ENCODE peak calls at places on chromosomes 3 and 15, in five cellular contexts. D is testis, M is ovary, H is keratinocyte, A is endodermal cell. R is an unnamed sample.

GRCh38 chr3:77055841-77056341 is 16.0 kb downstream of the ROBO2 start:
- DNase-seq in H (peak; percentile 40), M (no peak), D (no peak), A (no peak), R (no peak)

GRCh38 chr3:62805578-62805977 is 69.6 kb downstream of the CADPS start:
- DNase-seq in D (no peak), H (no peak), A (peak; percentile 47), M (no peak), R (no peak)

GRCh38 chr3:156516284-156516683 is 38.6 kb downstream of the SSR3 start:
- DNase-seq in M (peak; percentile 32), D (peak; percentile 44), A (no peak), H (no peak), R (no peak)

GRCh38 chr3:168511428-168512014 is 415.8 kb upstream of the GOLIM4 start:
- DNase-seq in M (no peak), A (no peak), H (no peak), D (no peak), R (peak; percentile 1)

GRCh38 chr15:38225381-38225780 is 27.3 kb upstream of the SPRED1 start:
- DNase-seq in D (no peak), H (no peak), A (no peak), M (no peak), R (no peak)

GRCh38 chr3:52513281-52513680 is 18.1 kb downstream of the STAB1 start:
- DNase-seq in D (no peak), A (no peak), M (no peak), H (no peak), R (no peak)

GRCh38 chr3:127646501-127647046 is 17.6 kb downstream of the PODXL2 start:
- DNase-seq in A (no peak), M (no peak), H (no peak), D (no peak), R (peak; percentile 26)

GRCh38 chr3:133393691-133394474 is 6.0 kb upstream of the BFSP2 start:
- DNase-seq in A (peak; percentile 42), M (no peak), D (peak; percentile 29), H (no peak), R (no peak)

GRCh38 chr3:9179826-9180763 is 69.4 kb downstream of the SRGAP3 start:
- DNase-seq in H (no peak), D (no peak), A (no peak), M (no peak), R (no peak)

GRCh38 chr15:88400069-88400468 is 67.1 kb downstream of the MRPL46 start:
- DNase-seq in A (no peak), H (no peak), D (no peak), M (no peak), R (no peak)

GRCh38 chr3:10988991-10989484 is 3.5 kb upstream of the SLC6A1 start:
- DNase-seq in M (no peak), A (peak; percentile 63), D (no peak), H (no peak), R (no peak)

GRCh38 chr3:10993729-10994065 is 1.1 kb downstream of the SLC6A1 start:
- DNase-seq in A (no peak), M (no peak), H (no peak), D (no peak), R (no peak)

GRCh38 chr3:10992946-10993728 is 589 bp downstream of the SLC6A1 start:
- DNase-seq in H (no peak), D (no peak), M (no peak), A (peak; percentile 71), R (no peak)

GRCh38 chr3:10994311-10994710 is 1.8 kb downstream of the SLC6A1 start:
- DNase-seq in H (no peak), D (no peak), M (no peak), A (no peak), R (no peak)

GRCh38 chr3:10992017-10992945 is at the start of gene SLC6A1:
- DNase-seq in A (peak; percentile 87), D (peak; percentile 36), H (no peak), M (peak; percentile 52), R (no peak)
- TF ChIP-seq CTCF in A (peak; percentile 61), D (no peak), H (no peak), M (no peak), R (no peak)

GRCh38 chr15:90667063-90667754 is 49.9 kb upstream of the BLM start:
- DNase-seq in D (no peak), H (no peak), A (no peak), M (no peak), R (no peak)

GRCh38 chr15:90671216-90671615 is 45.9 kb upstream of the BLM start:
- DNase-seq in D (no peak), H (no peak), M (no peak), A (no peak), R (no peak)

GRCh38 chr15:90665288-90666134 is 51.6 kb upstream of the BLM start:
- DNase-seq in H (no peak), D (peak; percentile 67), M (peak; percentile 66), A (no peak), R (peak; percentile 86)

GRCh38 chr15:90664650-90665287 is 52.4 kb upstream of the BLM start:
- DNase-seq in A (no peak), D (peak; percentile 75), H (no peak), M (no peak), R (peak; percentile 68)

GRCh38 chr15:90666135-90666909 is 50.8 kb upstream of the BLM start:
- DNase-seq in H (no peak), M (no peak), D (no peak), A (no peak), R (no peak)
- H3K4me3 ChIP-seq in H (peak overlapping the region; percentile 67), M (no peak overlapping the region), D (peak overlapping the region; percentile 90), A (no peak overlapping the region), R (peak overlapping the region; percentile 67)

GRCh38 chr3:179852117-179852886 is 184.4 kb downstream of the PEX5L start:
- DNase-seq in D (no peak), A (peak; percentile 70), M (no peak), H (no peak), R (peak; percentile 18)
- TF ChIP-seq CTCF in D (no peak), A (peak; percentile 73), M (no peak), H (no peak), R (no peak)

GRCh38 chr15:63051701-63052066 is 9.1 kb downstream of the TPM1 start:
- DNase-seq in A (no peak), H (no peak), M (no peak), D (no peak), R (no peak)
- H3K4me3 ChIP-seq in A (peak overlapping the region; percentile 19), H (no peak overlapping the region), M (no peak overlapping the region), D (no peak overlapping the region), R (no peak overlapping the region)

GRCh38 chr15:75452968-75453702 is 1.6 kb upstream of the SIN3A start:
- DNase-seq in D (peak; percentile 32), A (peak; percentile 89), H (no peak), M (peak; percentile 66), R (peak; percentile 12)
- TF ChIP-seq CTCF in D (no peak), A (peak; percentile 54), H (no peak), M (no peak), R (peak; percentile 19)

GRCh38 chr3:195532858-195533257 is 10.3 kb downstream of the PPP1R2 start:
- DNase-seq in H (no peak), M (no peak), A (no peak), D (no peak), R (no peak)

GRCh38 chr3:195532345-195532744 is 10.8 kb downstream of the PPP1R2 start:
- DNase-seq in A (no peak), H (no peak), M (no peak), D (no peak), R (no peak)

GRCh38 chr3:195526492-195526891 is 16.6 kb downstream of the PPP1R2 start:
- DNase-seq in M (no peak), H (no peak), A (no peak), D (no peak), R (no peak)

DNA sequence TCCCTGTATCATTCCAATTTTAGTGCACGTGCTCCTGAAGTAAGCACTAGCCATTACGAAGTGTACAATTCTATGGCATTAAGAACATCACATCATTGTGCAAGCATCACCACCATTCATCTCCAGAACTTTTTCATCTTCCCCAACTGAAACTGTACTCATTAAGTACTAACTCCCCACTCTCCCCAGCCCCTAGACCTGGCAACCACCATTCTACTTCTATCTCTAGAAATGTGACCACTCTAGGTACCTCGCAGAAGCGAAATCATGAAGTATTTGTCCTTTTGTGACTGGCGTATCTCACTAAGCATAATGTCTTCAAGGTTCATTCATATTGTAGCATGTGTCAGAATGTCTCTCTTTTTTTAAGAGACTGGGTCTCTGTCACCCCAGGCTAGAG is 11.4 kb downstream of the PPP1R2 start:
- DNase-seq in H (no peak), M (no peak), A (no peak), D (no peak), R (no peak)
- H3K4me3 ChIP-seq in H (no peak overlapping the region), M (no peak overlapping the region), A (no peak overlapping the region), D (no peak overlapping the region), R (no peak overlapping the region)

GRCh38 chr3:108509873-108510272 is 523 bp downstream of the MYH15 start:
- DNase-seq in M (no peak), H (no peak), A (no peak), D (no peak), R (no peak)

GRCh38 chr3:108503722-108504121 is 6.7 kb downstream of the MYH15 start:
- DNase-seq in D (no peak), M (no peak), A (no peak), H (no peak), R (no peak)

GRCh38 chr3:108509263-108509662 is 1.1 kb downstream of the MYH15 start:
- DNase-seq in M (no peak), A (no peak), H (no peak), D (no peak), R (peak; percentile 24)

GRCh38 chr3:108507887-108508286 is 2.5 kb downstream of the MYH15 start:
- DNase-seq in H (no peak), D (no peak), M (no peak), A (no peak), R (no peak)

DNA sequence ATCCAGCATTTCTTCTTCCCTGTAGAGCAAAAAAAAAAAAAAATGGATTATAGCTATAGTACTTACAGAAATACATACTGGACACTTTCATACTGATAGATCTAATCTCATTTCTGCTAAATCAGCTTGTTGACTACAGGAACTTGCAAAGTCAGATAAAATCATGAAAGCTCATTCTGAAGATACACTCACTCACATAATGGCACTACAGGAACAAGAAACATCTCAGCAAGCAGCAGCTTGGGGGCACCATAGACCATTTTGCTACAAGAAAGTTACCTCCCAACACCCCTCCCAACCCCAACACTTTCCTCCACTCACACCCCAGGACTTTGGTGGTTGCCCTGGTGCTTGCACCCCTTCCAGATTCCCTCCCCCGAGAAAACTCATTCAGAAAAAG is 4.6 kb downstream of the MYH15 start:
- DNase-seq in H (no peak), D (no peak), A (no peak), M (no peak), R (no peak)
- TF ChIP-seq CTCF in H (no peak), D (no peak), A (peak; percentile 24), M (no peak), R (no peak)

GRCh38 chr15:60375255-60375809 is 22.5 kb downstream of the ANXA2 start:
- DNase-seq in A (peak; percentile 4), M (no peak), D (no peak), H (no peak), R (no peak)
- H3K4me3 ChIP-seq in A (peak overlapping the region; percentile 19), M (no peak overlapping the region), D (no peak overlapping the region), H (no peak overlapping the region), R (peak overlapping the region; percentile 8)

R was measured in foreskin fibroblast.